ENCODE peak calls at places on chromosomes 4 and X, in four cellular contexts. One of them, this sample, is unnamed.

GRCh38 chrX:140354431-140355120 is 150.3 kb downstream of the SOX3 start:
- DNase-seq in adipocyte: no peak
- DNase-seq in mesenchymal stem cell: no peak
- DNase-seq in aorta: no peak
- DNase-seq in this sample: no peak

GRCh38 chr4:82248903-82249632 is 124.7 kb downstream of the HNRNPD start:
- DNase-seq in adipocyte: no peak
- DNase-seq in mesenchymal stem cell: no peak
- DNase-seq in aorta: no peak
- DNase-seq in this sample: no peak

GRCh38 chr4:159504634-159505033 is 401.8 kb downstream of the RAPGEF2 start:
- DNase-seq in adipocyte: peak
- DNase-seq in mesenchymal stem cell: no peak
- DNase-seq in aorta: no peak
- DNase-seq in this sample: peak

GRCh38 chrX:120512627-120513026 is 43.5 kb upstream of the LAMP2 start:
- DNase-seq in adipocyte: no peak
- DNase-seq in mesenchymal stem cell: no peak
- DNase-seq in aorta: no peak
- DNase-seq in this sample: no peak

GRCh38 chrX:3638280-3638873 is 75.1 kb downstream of the PRKX start:
- DNase-seq in adipocyte: peak
- DNase-seq in mesenchymal stem cell: peak
- DNase-seq in aorta: no peak
- DNase-seq in this sample: peak

GRCh38 chr4:168887809-168888208 is 122.2 kb downstream of the CBR4 start:
- DNase-seq in adipocyte: no peak
- DNase-seq in mesenchymal stem cell: no peak
- DNase-seq in aorta: no peak
- DNase-seq in this sample: no peak

GRCh38 chr4:52091811-52092210 is 40.7 kb downstream of the SPATA18 start:
- DNase-seq in adipocyte: peak
- DNase-seq in mesenchymal stem cell: peak
- DNase-seq in aorta: no peak
- DNase-seq in this sample: no peak

GRCh38 chrX:72001471-72001870 is 90.8 kb downstream of the NHSL2 start:
- DNase-seq in adipocyte: no peak
- DNase-seq in mesenchymal stem cell: no peak
- DNase-seq in aorta: no peak
- DNase-seq in this sample: no peak

GRCh38 chr4:42412251-42412650 is 15.0 kb downstream of the SHISA3 start:
- DNase-seq in adipocyte: peak
- DNase-seq in mesenchymal stem cell: peak
- DNase-seq in aorta: no peak
- DNase-seq in this sample: no peak

GRCh38 chr4:17033256-17034245 is 135.1 kb upstream of the LDB2 start:
- DNase-seq in adipocyte: no peak
- DNase-seq in mesenchymal stem cell: no peak
- DNase-seq in aorta: no peak
- DNase-seq in this sample: no peak

GRCh38 chr4:105902550-105903262 is 7.4 kb downstream of the NPNT start:
- DNase-seq in adipocyte: no peak
- DNase-seq in mesenchymal stem cell: no peak
- DNase-seq in aorta: no peak
- DNase-seq in this sample: no peak

GRCh38 chrX:45165726-45166125 is 35.0 kb downstream of the DIPK2B start:
- DNase-seq in adipocyte: no peak
- DNase-seq in mesenchymal stem cell: no peak
- DNase-seq in aorta: no peak
- DNase-seq in this sample: no peak

GRCh38 chr4:93791570-93792195 is 36.9 kb upstream of the ATOH1 start:
- DNase-seq in adipocyte: peak
- DNase-seq in mesenchymal stem cell: peak
- DNase-seq in aorta: no peak
- DNase-seq in this sample: peak

GRCh38 chr4:43987331-43987944 is 461.2 kb downstream of the KCTD8 start:
- DNase-seq in adipocyte: no peak
- DNase-seq in mesenchymal stem cell: no peak
- DNase-seq in aorta: no peak
- DNase-seq in this sample: no peak

GRCh38 chr4:140719022-140719421 is 37.2 kb downstream of the TBC1D9 start:
- DNase-seq in adipocyte: peak
- DNase-seq in mesenchymal stem cell: peak
- DNase-seq in aorta: no peak
- DNase-seq in this sample: no peak

GRCh38 chr4:152539556-152540292 is 3.8 kb upstream of the FBXW7 start:
- DNase-seq in adipocyte: no peak
- DNase-seq in mesenchymal stem cell: no peak
- DNase-seq in aorta: no peak
- DNase-seq in this sample: no peak

GRCh38 chr4:39169426-39169825 is 12.9 kb upstream of the WDR19 start:
- DNase-seq in adipocyte: no peak
- DNase-seq in mesenchymal stem cell: no peak
- DNase-seq in aorta: no peak
- DNase-seq in this sample: no peak

GRCh38 chrX:17552251-17552650 is 177.3 kb downstream of the NHS start:
- DNase-seq in adipocyte: no peak
- DNase-seq in mesenchymal stem cell: peak
- DNase-seq in aorta: no peak
- DNase-seq in this sample: no peak

GRCh38 chr4:169940460-169940859 is 85.7 kb downstream of the MFAP3L start:
- DNase-seq in adipocyte: no peak
- DNase-seq in mesenchymal stem cell: no peak
- DNase-seq in aorta: no peak
- DNase-seq in this sample: no peak

GRCh38 chr4:2954358-2955185 is 8.6 kb downstream of the NOP14 start:
- DNase-seq in adipocyte: no peak
- DNase-seq in mesenchymal stem cell: no peak
- DNase-seq in aorta: no peak
- DNase-seq in this sample: no peak

GRCh38 chr4:46992338-46992737 is 1.0 kb downstream of the GABRA4 start:
- DNase-seq in adipocyte: no peak
- DNase-seq in mesenchymal stem cell: no peak
- DNase-seq in aorta: no peak
- DNase-seq in this sample: no peak

GRCh38 chr4:74344031-74344430 is 20.9 kb upstream of the EREG start:
- DNase-seq in adipocyte: no peak
- DNase-seq in mesenchymal stem cell: no peak
- DNase-seq in aorta: no peak
- DNase-seq in this sample: no peak
- H3K4me3 ChIP-seq in adipocyte: no peak
- H3K4me3 ChIP-seq in mesenchymal stem cell: no peak
- H3K4me3 ChIP-seq in aorta: no peak
- H3K4me3 ChIP-seq in this sample: no peak

DNA sequence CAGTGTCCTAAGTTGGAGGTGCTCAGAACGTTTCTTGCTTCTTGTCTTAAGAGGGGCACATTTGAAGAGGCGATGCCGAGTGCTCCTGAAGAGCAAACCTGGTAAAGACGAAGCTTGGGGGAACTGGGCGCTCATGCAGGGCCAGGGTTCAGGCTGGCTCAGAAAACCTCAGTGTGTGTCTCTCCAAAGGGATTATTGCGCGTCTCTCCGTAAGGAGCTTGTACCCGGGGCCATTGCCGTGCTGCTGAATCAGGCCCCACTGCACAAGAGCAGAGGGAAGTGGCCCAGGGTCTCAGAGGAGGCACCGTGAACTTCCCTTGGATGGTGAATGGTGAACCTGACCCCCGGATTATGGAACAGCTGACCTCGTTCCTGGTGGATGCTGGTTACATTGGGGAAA is 44.4 kb downstream of the PSAPL1 start:
- DNase-seq in adipocyte: no peak
- DNase-seq in mesenchymal stem cell: no peak
- DNase-seq in aorta: peak
- DNase-seq in this sample: no peak
- H3K4me3 ChIP-seq in adipocyte: no peak
- H3K4me3 ChIP-seq in mesenchymal stem cell: no peak
- H3K4me3 ChIP-seq in aorta: no peak
- H3K4me3 ChIP-seq in this sample: no peak

DNA sequence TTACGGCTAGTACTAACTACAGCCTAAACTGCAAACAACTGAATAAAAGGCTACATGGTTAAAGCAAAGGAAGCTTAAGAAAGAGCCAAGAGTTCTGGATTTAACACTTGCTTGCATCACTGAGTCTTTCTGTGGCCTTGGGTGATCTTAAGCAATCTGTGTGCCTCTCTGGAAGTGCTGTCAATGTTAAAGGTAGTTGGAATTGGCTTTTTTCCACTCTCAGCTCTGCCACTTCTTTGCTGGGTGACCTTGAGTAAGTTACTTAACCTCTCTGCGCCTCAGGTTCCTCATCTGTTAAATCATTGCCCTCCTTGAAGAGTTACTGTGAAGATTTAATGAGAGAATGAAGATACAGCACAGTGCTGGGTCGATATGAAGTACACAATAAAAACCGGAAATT is 15.7 kb downstream of the SLC2A9 start:
- DNase-seq in adipocyte: no peak
- DNase-seq in mesenchymal stem cell: no peak
- DNase-seq in aorta: no peak
- DNase-seq in this sample: no peak
- H3K4me3 ChIP-seq in adipocyte: peak
- H3K4me3 ChIP-seq in mesenchymal stem cell: no peak
- H3K4me3 ChIP-seq in aorta: no peak
- H3K4me3 ChIP-seq in this sample: no peak

GRCh38 chr4:107930821-107931774 is at the start of gene CYP2U1:
- DNase-seq in adipocyte: peak
- DNase-seq in mesenchymal stem cell: peak
- DNase-seq in aorta: peak
- DNase-seq in this sample: peak
- H3K4me3 ChIP-seq in adipocyte: peak
- H3K4me3 ChIP-seq in mesenchymal stem cell: peak
- H3K4me3 ChIP-seq in aorta: peak
- H3K4me3 ChIP-seq in this sample: peak

DNA sequence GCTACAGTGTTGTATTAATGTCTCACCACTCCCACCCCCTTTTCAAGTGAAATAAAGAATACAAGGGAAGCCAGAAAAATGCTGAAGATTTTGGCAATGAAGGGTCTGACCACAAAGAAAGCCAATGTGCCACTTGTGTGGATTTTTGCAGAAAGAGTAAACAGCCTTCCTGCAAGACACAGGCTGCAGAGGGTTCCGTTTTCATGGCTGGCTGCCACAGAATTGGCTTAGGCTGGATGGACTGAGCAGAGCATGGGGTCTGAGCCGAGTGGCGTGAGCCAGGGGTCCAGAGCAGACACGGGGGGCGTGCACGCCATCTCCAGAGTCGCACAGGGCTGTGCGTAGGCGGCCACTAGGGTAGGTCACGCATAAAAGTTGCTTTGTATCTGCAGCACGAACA is 69.2 kb downstream of the MTNR1A start:
- DNase-seq in adipocyte: peak
- DNase-seq in mesenchymal stem cell: no peak
- DNase-seq in aorta: no peak
- DNase-seq in this sample: no peak
- H3K4me3 ChIP-seq in adipocyte: no peak
- H3K4me3 ChIP-seq in mesenchymal stem cell: no peak
- H3K4me3 ChIP-seq in aorta: no peak
- H3K4me3 ChIP-seq in this sample: peak

GRCh38 chr4:107718351-107718965 is 1.6 kb downstream of the PAPSS1 start:
- DNase-seq in adipocyte: peak
- DNase-seq in mesenchymal stem cell: peak
- DNase-seq in aorta: no peak
- DNase-seq in this sample: no peak
- H3K4me3 ChIP-seq in adipocyte: peak
- H3K4me3 ChIP-seq in mesenchymal stem cell: no peak
- H3K4me3 ChIP-seq in aorta: no peak
- H3K4me3 ChIP-seq in this sample: peak

This sample was measured in tibial nerve.